ENCODE peak calls at places on chromosomes 2 and 18, in seven cellular contexts. O is cardiac fibroblast, E is prostate gland, J is HFF-Myc, N is body of pancreas, M is fibroblast of the aortic adventitia, U is astrocyte of the cerebellum. W is an unnamed sample.

GRCh38 chr2:57728691-57729090 is 317.9 kb upstream of the VRK2 start:
- DNase-seq in N (no peak), J (no peak), M (no peak), E (no peak), O (peak), U (no peak), W (no peak)

GRCh38 chr2:240643811-240644150 is 18.5 kb downstream of the GPR35 start:
- DNase-seq in U (no peak), N (no peak), M (no peak), J (no peak), O (no peak), E (no peak), W (no peak)

GRCh38 chr2:109173311-109174171 is 44.5 kb downstream of the SH3RF3 start:
- DNase-seq in U (peak), J (no peak), O (peak), N (peak), M (peak), E (peak), W (no peak)

GRCh38 chr2:6452702-6453481 is 412.8 kb downstream of the CMPK2 start:
- DNase-seq in E (no peak), M (no peak), J (peak), O (no peak), U (no peak), N (no peak), W (no peak)

GRCh38 chr18:70405051-70405450 is 116.2 kb downstream of the SOCS6 start:
- DNase-seq in E (no peak), U (no peak), N (no peak), M (no peak), O (no peak), J (no peak), W (no peak)

GRCh38 chr2:100246163-100247145 is 75.8 kb downstream of the LONRF2 start:
- DNase-seq in E (no peak), N (peak), U (no peak), J (no peak), M (peak), O (peak), W (no peak)

GRCh38 chr2:167764772-167765341 is 482.5 kb downstream of the STK39 start:
- DNase-seq in O (no peak), E (no peak), N (no peak), M (no peak), J (no peak), U (no peak), W (no peak)

GRCh38 chr2:27680571-27680970 is 16.9 kb downstream of the SLC4A1AP start:
- DNase-seq in N (no peak), M (no peak), O (no peak), U (no peak), E (no peak), J (no peak), W (no peak)

GRCh38 chr18:34738173-34738894 is 28.2 kb downstream of the DTNA start:
- DNase-seq in J (no peak), O (peak), N (peak), E (no peak), M (peak), U (no peak), W (peak)

GRCh38 chr2:153291718-153292117 is 186.8 kb downstream of the RPRM start:
- DNase-seq in E (no peak), J (no peak), N (no peak), M (no peak), U (no peak), O (no peak), W (no peak)

DNA sequence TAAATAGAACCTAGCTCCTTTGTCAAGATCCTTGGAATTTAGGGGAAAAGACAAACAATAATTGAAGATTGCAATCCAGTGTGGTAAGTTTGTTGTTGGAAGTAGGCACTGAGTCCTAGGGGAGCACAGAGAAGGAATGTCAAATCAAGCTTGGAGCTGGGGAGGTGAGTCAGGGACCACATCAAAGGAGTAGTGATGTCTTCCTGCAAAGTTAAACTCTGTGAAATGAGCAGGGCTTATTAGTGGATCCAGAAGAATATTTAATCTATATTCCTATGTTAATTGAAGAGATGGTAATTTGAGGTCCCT is 41.7 kb upstream of the NABP1 start:
- DNase-seq in U (peak), N (no peak), E (no peak), J (no peak), M (peak), O (peak), W (peak)
- H3K4me3 ChIP-seq in U (no peak), N (no peak), E (no peak), J (no peak), M (no peak), O (no peak), W (no peak)

GRCh38 chr2:101251844-101252407 is 760 bp upstream of the CNOT11 start:
- DNase-seq in M (no peak), O (no peak), N (peak), U (no peak), E (peak), J (no peak), W (no peak)
- TF ChIP-seq CTCF in M (peak), O (peak), N (peak), U (peak), E (peak), J (peak), W (peak)

DNA sequence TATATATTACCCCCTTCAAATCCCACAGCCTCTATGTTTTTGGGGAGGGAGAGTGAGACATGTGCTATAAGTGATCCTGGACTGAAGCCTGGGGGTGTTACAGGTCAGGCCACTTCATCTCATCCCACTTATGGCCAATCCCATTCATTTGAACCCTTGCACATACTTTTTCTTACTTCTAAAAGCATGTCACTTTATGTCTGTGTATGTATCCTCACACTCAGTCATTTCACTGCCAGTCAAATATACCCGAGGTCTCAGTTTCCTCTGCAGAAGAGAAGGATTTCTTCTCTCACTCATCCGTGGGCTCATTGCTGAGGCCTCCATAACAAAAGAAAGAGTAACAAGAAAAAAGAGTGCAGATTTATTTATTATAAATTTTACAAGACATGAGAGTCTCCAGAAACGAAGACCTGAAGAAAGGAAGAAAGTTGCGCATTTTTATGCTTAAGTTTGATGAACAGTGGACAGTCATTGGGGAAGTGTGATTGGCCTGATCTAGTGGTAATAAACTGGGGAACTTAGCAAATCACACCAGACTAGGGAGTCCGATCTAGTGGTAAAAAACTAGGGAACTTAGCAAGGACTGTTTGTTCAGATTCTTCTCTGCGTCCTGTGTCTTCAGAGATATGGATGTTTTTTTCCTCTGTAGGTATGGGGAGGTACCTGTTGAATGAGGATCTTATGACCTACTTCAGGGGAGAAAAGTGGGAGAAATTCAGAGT is 52.1 kb downstream of the ICOS start:
- DNase-seq in J (no peak), M (no peak), U (no peak), E (no peak), N (no peak), O (no peak), W (no peak)
- H3K4me3 ChIP-seq in J (no peak), M (no peak), U (no peak), E (no peak), N (no peak), O (no peak), W (no peak)

DNA sequence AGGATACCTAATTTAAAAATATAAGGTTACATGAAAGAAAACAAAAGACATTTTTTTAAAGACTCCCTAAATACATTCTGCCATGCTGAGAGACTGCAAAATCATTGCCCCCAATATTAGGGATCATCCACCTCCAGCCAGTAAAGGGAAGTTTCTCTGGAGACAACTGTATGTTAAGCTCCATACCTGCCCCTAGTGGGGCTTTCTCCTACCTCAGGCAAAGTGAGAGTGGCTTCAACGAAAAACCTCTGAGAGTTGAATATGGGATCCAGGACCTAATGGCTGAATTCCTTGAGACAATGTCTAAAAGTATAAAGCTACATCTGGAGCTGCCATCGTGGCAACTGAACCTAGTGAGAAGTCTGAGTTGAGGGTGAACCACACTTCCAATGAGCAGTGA is 248.1 kb upstream of the FIGN start:
- DNase-seq in O (no peak), U (no peak), M (no peak), J (no peak), E (no peak), N (no peak), W (no peak)
- TF ChIP-seq CTCF in O (no peak), U (no peak), M (no peak), J (no peak), E (no peak), N (no peak), W (no peak)

DNA sequence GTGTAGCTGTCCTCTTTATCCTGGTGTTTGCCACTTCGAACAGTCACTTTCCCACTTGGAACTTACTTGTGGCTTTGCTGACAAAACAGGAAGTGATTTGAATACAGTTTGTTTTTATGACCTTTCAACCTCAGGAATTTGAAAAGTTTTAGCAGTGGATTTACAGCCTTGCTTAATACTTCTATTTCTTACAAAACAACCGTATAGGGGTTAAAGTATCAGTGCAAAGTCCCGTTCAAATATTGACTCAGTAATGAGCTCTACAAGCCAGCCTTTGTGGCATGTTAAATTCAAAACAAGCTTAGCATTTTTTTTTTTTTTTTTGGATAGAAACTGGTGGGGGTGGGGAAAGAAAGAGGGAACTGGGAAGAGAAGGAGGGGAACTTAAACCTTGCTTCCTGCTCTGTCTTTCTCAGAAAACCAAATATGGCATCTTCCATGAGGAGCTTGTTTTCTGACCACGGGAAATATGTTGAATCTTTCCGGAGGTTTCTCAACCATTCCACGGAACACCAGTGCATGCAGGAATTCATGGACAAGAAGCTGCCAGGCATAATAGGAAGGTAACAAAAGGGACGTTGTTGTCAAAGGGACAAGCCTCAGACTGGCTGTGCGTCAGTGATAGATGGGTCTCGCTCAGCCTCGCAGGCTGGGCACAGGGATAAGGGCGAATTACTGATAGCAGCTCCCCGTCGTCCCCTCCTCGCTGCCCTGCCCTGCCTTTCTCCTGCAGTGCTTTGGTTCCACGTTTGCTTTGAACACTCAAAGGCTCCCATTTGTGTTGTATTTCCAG is at the start of gene HNMT:
- DNase-seq in U (no peak), J (peak), M (peak), N (peak), E (peak), O (peak), W (peak)
- H3K4me3 ChIP-seq in U (peak), J (peak), M (peak), N (peak), E (peak), O (peak), W (peak)

DNA sequence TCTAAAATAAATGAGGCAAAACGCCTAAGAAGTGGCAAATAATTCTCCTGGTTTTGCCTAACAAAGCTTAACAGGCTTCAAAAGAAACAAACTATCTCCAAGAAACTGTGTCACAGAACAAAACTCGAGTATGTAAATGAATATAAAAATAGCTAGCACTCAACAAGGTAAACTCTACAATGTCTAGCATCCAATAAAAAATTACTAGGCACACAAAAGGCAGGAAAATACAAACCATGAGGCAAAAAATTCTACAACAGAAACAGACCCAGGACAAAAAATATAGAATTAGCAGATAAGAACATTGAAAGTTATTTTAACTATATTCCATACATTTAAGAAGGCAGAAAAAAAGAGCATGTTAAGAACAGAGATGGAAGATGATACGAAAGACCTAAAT is 16.8 kb downstream of the PPP4R1 start:
- DNase-seq in E (no peak), O (no peak), J (no peak), N (no peak), U (no peak), M (no peak), W (no peak)
- TF ChIP-seq CTCF in E (no peak), O (no peak), J (no peak), N (no peak), U (no peak), M (no peak), W (no peak)

DNA sequence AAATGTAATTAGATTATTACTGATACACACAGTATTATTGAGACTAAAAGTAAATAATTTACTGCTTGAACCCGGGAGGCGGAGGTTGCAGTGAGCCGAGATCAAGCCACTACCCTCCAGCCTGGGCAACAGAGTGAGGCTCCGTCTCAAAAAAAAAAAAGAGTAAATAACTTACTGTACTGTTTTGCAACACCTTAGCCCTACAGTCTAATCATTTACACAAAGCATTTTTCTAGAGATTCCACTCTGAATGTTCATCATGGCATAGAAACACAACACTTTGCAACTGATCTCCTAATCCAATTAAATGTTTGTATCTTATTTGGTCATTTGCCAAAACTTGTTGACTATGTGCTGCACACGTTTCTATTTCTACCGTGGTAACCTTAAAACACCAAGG is 23.4 kb upstream of the RMP24 start:
- DNase-seq in M (no peak), J (no peak), N (no peak), O (no peak), U (no peak), E (no peak), W (no peak)
- H3K4me3 ChIP-seq in M (no peak), J (no peak), N (no peak), O (no peak), U (no peak), E (no peak), W (no peak)

DNA sequence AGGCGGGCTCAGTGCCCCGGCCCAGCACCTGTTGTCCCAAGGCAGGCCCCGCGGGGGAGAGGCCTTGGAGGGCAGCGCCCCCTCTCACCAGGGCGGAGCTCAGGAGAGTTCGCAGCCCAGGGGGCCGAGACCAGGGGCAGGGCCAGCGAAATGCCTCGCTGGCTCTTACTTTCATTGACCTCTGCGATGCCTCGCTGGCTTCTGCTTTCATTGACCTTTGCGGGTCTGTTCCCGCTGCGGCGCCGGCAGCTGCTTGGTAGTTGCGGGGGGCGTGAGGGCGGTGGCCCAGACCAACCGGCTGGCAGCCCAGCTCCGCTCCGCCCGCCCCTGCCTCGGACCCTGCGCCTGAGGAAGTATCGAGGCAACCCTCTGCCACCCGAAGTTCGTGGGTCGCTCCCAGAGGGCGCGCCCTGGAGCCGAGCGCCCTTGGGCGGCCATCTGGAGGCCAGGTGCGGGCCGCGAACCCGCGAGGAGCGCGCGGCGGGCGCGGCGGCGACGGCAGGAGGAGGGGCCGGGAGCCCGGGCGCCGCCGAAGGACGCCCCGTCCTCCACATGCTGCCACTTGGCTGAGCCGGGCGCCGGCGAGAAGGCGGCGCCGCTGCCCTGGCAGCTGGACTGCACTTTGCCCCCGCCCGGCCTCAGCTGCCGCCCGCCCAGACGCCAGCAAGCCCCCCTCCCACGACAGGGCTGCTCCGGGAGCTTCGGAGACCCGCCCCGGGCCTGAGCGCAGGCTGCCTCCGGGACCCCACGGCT is 118.0 kb upstream of the MSTN start:
- DNase-seq in U (no peak), E (peak), J (no peak), N (peak), O (no peak), M (no peak), W (no peak)
- TF ChIP-seq CTCF in U (peak), E (peak), J (peak), N (peak), O (peak), M (peak), W (peak)

GRCh38 chr2:159714586-159714930 is 2.3 kb downstream of the MARCHF7 start:
- DNase-seq in O (no peak), U (no peak), M (no peak), J (no peak), E (no peak), N (no peak), W (no peak)
- H3K4me3 ChIP-seq in O (peak), U (peak), M (peak), J (peak), E (no peak), N (no peak), W (peak)

GRCh38 chr2:65430515-65431416 is 1.6 kb downstream of the SPRED2 start:
- DNase-seq in O (peak), J (no peak), E (peak), N (peak), M (peak), U (no peak), W (no peak)
- TF ChIP-seq CTCF in O (no peak), J (no peak), E (no peak), N (no peak), M (no peak), U (no peak), W (no peak)

W was measured in epithelial cell of proximal tubule.